ENCODE peak calls at places on chromosome 11, in eight cellular contexts. R is NCI-H69; F is stimulated activated CD4-positive, alpha-beta T cell treated with anti-CD3 and anti-CD28 coated beads, Interleukin-2, amount 100 ng/mL, for 4 hours; D is neural progenitor cell; Y is activated T-cell treated with anti-CD3 and anti-CD28 coated beads, Interleukin-2, amount 50 U/mL, for 72 hours; B is osteocyte; V is stimulated activated CD8-positive, alpha-beta memory T cell treated with anti-CD3 and anti-CD28 coated beads, Interleukin-15, amount 100 ng/mL, for 48 hours; M is AG09319. I is an unnamed sample.

GRCh38 chr11:5476184-5476819 is 12.2 kb upstream of the OR52D1 start:
- DNase-seq in Y (peak), F (peak), R (peak), B (no peak), V (no peak), D (peak), M (peak), I (peak)

GRCh38 chr11:46677169-46677568 is 23.2 kb downstream of the ARHGAP1 start:
- DNase-seq in F (no peak), Y (no peak), V (no peak), M (no peak), B (no peak), R (peak), D (no peak), I (no peak)

GRCh38 chr11:78815631-78816232 is 241.1 kb upstream of the NARS2 start:
- DNase-seq in V (no peak), D (no peak), M (no peak), F (no peak), R (no peak), B (no peak), Y (no peak), I (no peak)

GRCh38 chr11:16794047-16794818 is 55.8 kb downstream of the C11orf58 start:
- DNase-seq in V (no peak), B (no peak), Y (no peak), R (no peak), M (no peak), D (peak), F (no peak), I (no peak)

GRCh38 chr11:70505331-70505731 is 107.0 kb downstream of the CTTN start:
- DNase-seq in M (no peak), B (no peak), R (no peak), Y (no peak), D (no peak), F (no peak), V (no peak), I (no peak)

GRCh38 chr11:77144196-77144853 is 16.3 kb downstream of the MYO7A start:
- DNase-seq in B (no peak), M (no peak), Y (no peak), F (no peak), V (no peak), D (no peak), R (peak), I (no peak)

GRCh38 chr11:64566042-64566914 is 24.7 kb upstream of the SLC22A12 start:
- DNase-seq in F (no peak), R (peak), D (peak), B (no peak), M (no peak), Y (peak), V (peak), I (peak)

GRCh38 chr11:61004037-61004641 is 32.7 kb downstream of the CD6 start:
- DNase-seq in F (no peak), B (no peak), M (no peak), V (no peak), D (no peak), Y (peak), R (peak), I (no peak)

I was measured in endodermal cell.